ENCODE peak calls at places on chromosomes 12 and 14, in ten cellular contexts. One of them, this sample, is unnamed.

GRCh38 chr12:106632797-106633450 is 50.1 kb downstream of the RFX4 start:
- DNase-seq in upper lobe of right lung: no peak
- DNase-seq in A549: peak; percentile 29
- DNase-seq in activated CD4-positive, alpha-beta T cell treated with anti-CD3 and anti-CD28 coated beads, Interleukin-2, amount 50 U/mL, for 24 hours: no peak
- DNase-seq in iris pigment epithelial cell: peak; percentile 20
- DNase-seq in suprapubic skin: no peak
- DNase-seq in ELF-1: no peak
- DNase-seq in renal cortical epithelial cell: peak; percentile 31
- DNase-seq in left ventricle myocardium superior: no peak
- DNase-seq in stimulated activated CD8-positive, alpha-beta memory T cell treated with anti-CD3 and anti-CD28 coated beads, Interleukin-15, amount 100 ng/mL, for 48 hours: no peak
- DNase-seq in this sample: no peak

GRCh38 chr12:3655331-3655900 is 97.5 kb downstream of the CRACR2A start:
- DNase-seq in upper lobe of right lung: no peak
- DNase-seq in activated CD4-positive, alpha-beta T cell treated with anti-CD3 and anti-CD28 coated beads, Interleukin-2, amount 50 U/mL, for 24 hours: no peak
- DNase-seq in stimulated activated CD8-positive, alpha-beta memory T cell treated with anti-CD3 and anti-CD28 coated beads, Interleukin-15, amount 100 ng/mL, for 48 hours: no peak
- DNase-seq in ELF-1: peak; percentile 61
- DNase-seq in A549: peak; percentile 23
- DNase-seq in suprapubic skin: no peak
- DNase-seq in left ventricle myocardium superior: no peak
- DNase-seq in renal cortical epithelial cell: no peak
- DNase-seq in iris pigment epithelial cell: peak; percentile 22
- DNase-seq in this sample: peak; percentile 8

GRCh38 chr14:55285048-55285652 is 13.9 kb downstream of the FBXO34 start:
- DNase-seq in A549: no peak
- DNase-seq in left ventricle myocardium superior: no peak
- DNase-seq in ELF-1: no peak
- DNase-seq in suprapubic skin: no peak
- DNase-seq in upper lobe of right lung: no peak
- DNase-seq in activated CD4-positive, alpha-beta T cell treated with anti-CD3 and anti-CD28 coated beads, Interleukin-2, amount 50 U/mL, for 24 hours: no peak
- DNase-seq in renal cortical epithelial cell: peak; percentile 94
- DNase-seq in stimulated activated CD8-positive, alpha-beta memory T cell treated with anti-CD3 and anti-CD28 coated beads, Interleukin-15, amount 100 ng/mL, for 48 hours: no peak
- DNase-seq in iris pigment epithelial cell: no peak
- DNase-seq in this sample: no peak

GRCh38 chr14:97513891-97514290 is 716.7 kb downstream of the VRK1 start:
- DNase-seq in left ventricle myocardium superior: no peak
- DNase-seq in renal cortical epithelial cell: no peak
- DNase-seq in ELF-1: no peak
- DNase-seq in iris pigment epithelial cell: no peak
- DNase-seq in stimulated activated CD8-positive, alpha-beta memory T cell treated with anti-CD3 and anti-CD28 coated beads, Interleukin-15, amount 100 ng/mL, for 48 hours: no peak
- DNase-seq in upper lobe of right lung: no peak
- DNase-seq in A549: no peak
- DNase-seq in suprapubic skin: no peak
- DNase-seq in activated CD4-positive, alpha-beta T cell treated with anti-CD3 and anti-CD28 coated beads, Interleukin-2, amount 50 U/mL, for 24 hours: no peak
- DNase-seq in this sample: no peak

GRCh38 chr14:100065942-100066574 is 836 bp downstream of the EVL start:
- DNase-seq in stimulated activated CD8-positive, alpha-beta memory T cell treated with anti-CD3 and anti-CD28 coated beads, Interleukin-15, amount 100 ng/mL, for 48 hours: peak; percentile 73
- DNase-seq in suprapubic skin: no peak
- DNase-seq in ELF-1: no peak
- DNase-seq in A549: no peak
- DNase-seq in renal cortical epithelial cell: no peak
- DNase-seq in activated CD4-positive, alpha-beta T cell treated with anti-CD3 and anti-CD28 coated beads, Interleukin-2, amount 50 U/mL, for 24 hours: peak; percentile 85
- DNase-seq in upper lobe of right lung: no peak
- DNase-seq in iris pigment epithelial cell: no peak
- DNase-seq in left ventricle myocardium superior: no peak
- DNase-seq in this sample: no peak

GRCh38 chr12:6275609-6276246 is 34.8 kb upstream of the PLEKHG6 start:
- DNase-seq in iris pigment epithelial cell: no peak
- DNase-seq in left ventricle myocardium superior: no peak
- DNase-seq in A549: no peak
- DNase-seq in ELF-1: no peak
- DNase-seq in stimulated activated CD8-positive, alpha-beta memory T cell treated with anti-CD3 and anti-CD28 coated beads, Interleukin-15, amount 100 ng/mL, for 48 hours: no peak
- DNase-seq in renal cortical epithelial cell: no peak
- DNase-seq in activated CD4-positive, alpha-beta T cell treated with anti-CD3 and anti-CD28 coated beads, Interleukin-2, amount 50 U/mL, for 24 hours: no peak
- DNase-seq in suprapubic skin: no peak
- DNase-seq in upper lobe of right lung: no peak
- DNase-seq in this sample: no peak

GRCh38 chr12:52327830-52328500 is 6.8 kb upstream of the KRT83 start:
- DNase-seq in renal cortical epithelial cell: no peak
- DNase-seq in upper lobe of right lung: no peak
- DNase-seq in stimulated activated CD8-positive, alpha-beta memory T cell treated with anti-CD3 and anti-CD28 coated beads, Interleukin-15, amount 100 ng/mL, for 48 hours: no peak
- DNase-seq in A549: no peak
- DNase-seq in iris pigment epithelial cell: no peak
- DNase-seq in left ventricle myocardium superior: no peak
- DNase-seq in activated CD4-positive, alpha-beta T cell treated with anti-CD3 and anti-CD28 coated beads, Interleukin-2, amount 50 U/mL, for 24 hours: no peak
- DNase-seq in ELF-1: no peak
- DNase-seq in suprapubic skin: no peak
- DNase-seq in this sample: no peak

GRCh38 chr12:24034160-24034559 is 84.7 kb upstream of the SOX5 start:
- DNase-seq in suprapubic skin: no peak
- DNase-seq in stimulated activated CD8-positive, alpha-beta memory T cell treated with anti-CD3 and anti-CD28 coated beads, Interleukin-15, amount 100 ng/mL, for 48 hours: no peak
- DNase-seq in iris pigment epithelial cell: peak; percentile 22
- DNase-seq in A549: no peak
- DNase-seq in activated CD4-positive, alpha-beta T cell treated with anti-CD3 and anti-CD28 coated beads, Interleukin-2, amount 50 U/mL, for 24 hours: no peak
- DNase-seq in ELF-1: no peak
- DNase-seq in left ventricle myocardium superior: no peak
- DNase-seq in upper lobe of right lung: no peak
- DNase-seq in renal cortical epithelial cell: no peak
- DNase-seq in this sample: no peak

GRCh38 chr12:77062846-77063461 is 2.4 kb downstream of the E2F7 start:
- DNase-seq in stimulated activated CD8-positive, alpha-beta memory T cell treated with anti-CD3 and anti-CD28 coated beads, Interleukin-15, amount 100 ng/mL, for 48 hours: no peak
- DNase-seq in renal cortical epithelial cell: peak; percentile 38
- DNase-seq in suprapubic skin: no peak
- DNase-seq in upper lobe of right lung: no peak
- DNase-seq in ELF-1: no peak
- DNase-seq in activated CD4-positive, alpha-beta T cell treated with anti-CD3 and anti-CD28 coated beads, Interleukin-2, amount 50 U/mL, for 24 hours: no peak
- DNase-seq in iris pigment epithelial cell: peak; percentile 90
- DNase-seq in left ventricle myocardium superior: no peak
- DNase-seq in A549: no peak
- DNase-seq in this sample: peak; percentile 75

GRCh38 chr14:41604793-41605534 is 1.7 kb upstream of the LRFN5 start:
- DNase-seq in suprapubic skin: no peak
- DNase-seq in ELF-1: peak; percentile 92
- DNase-seq in iris pigment epithelial cell: peak; percentile 80
- DNase-seq in upper lobe of right lung: peak; percentile 59
- DNase-seq in renal cortical epithelial cell: peak; percentile 37
- DNase-seq in stimulated activated CD8-positive, alpha-beta memory T cell treated with anti-CD3 and anti-CD28 coated beads, Interleukin-15, amount 100 ng/mL, for 48 hours: no peak
- DNase-seq in A549: no peak
- DNase-seq in activated CD4-positive, alpha-beta T cell treated with anti-CD3 and anti-CD28 coated beads, Interleukin-2, amount 50 U/mL, for 24 hours: no peak
- DNase-seq in left ventricle myocardium superior: peak; percentile 67
- DNase-seq in this sample: no peak

GRCh38 chr12:13100610-13100881 is 2.9 kb downstream of the GSG1 start:
- DNase-seq in A549: no peak
- DNase-seq in suprapubic skin: no peak
- DNase-seq in iris pigment epithelial cell: no peak
- DNase-seq in ELF-1: no peak
- DNase-seq in stimulated activated CD8-positive, alpha-beta memory T cell treated with anti-CD3 and anti-CD28 coated beads, Interleukin-15, amount 100 ng/mL, for 48 hours: no peak
- DNase-seq in left ventricle myocardium superior: no peak
- DNase-seq in renal cortical epithelial cell: no peak
- DNase-seq in activated CD4-positive, alpha-beta T cell treated with anti-CD3 and anti-CD28 coated beads, Interleukin-2, amount 50 U/mL, for 24 hours: no peak
- DNase-seq in upper lobe of right lung: no peak
- DNase-seq in this sample: no peak

GRCh38 chr14:55707365-55707804 is 127.4 kb downstream of the KTN1 start:
- DNase-seq in activated CD4-positive, alpha-beta T cell treated with anti-CD3 and anti-CD28 coated beads, Interleukin-2, amount 50 U/mL, for 24 hours: no peak
- DNase-seq in A549: peak; percentile 41
- DNase-seq in stimulated activated CD8-positive, alpha-beta memory T cell treated with anti-CD3 and anti-CD28 coated beads, Interleukin-15, amount 100 ng/mL, for 48 hours: no peak
- DNase-seq in left ventricle myocardium superior: no peak
- DNase-seq in iris pigment epithelial cell: peak; percentile 64
- DNase-seq in ELF-1: no peak
- DNase-seq in renal cortical epithelial cell: peak; percentile 78
- DNase-seq in suprapubic skin: no peak
- DNase-seq in upper lobe of right lung: no peak
- DNase-seq in this sample: peak; percentile 50

GRCh38 chr14:72883963-72884362 is 9.9 kb downstream of the DPF3 start:
- DNase-seq in ELF-1: no peak
- DNase-seq in renal cortical epithelial cell: peak; percentile 44
- DNase-seq in left ventricle myocardium superior: no peak
- DNase-seq in suprapubic skin: no peak
- DNase-seq in upper lobe of right lung: no peak
- DNase-seq in stimulated activated CD8-positive, alpha-beta memory T cell treated with anti-CD3 and anti-CD28 coated beads, Interleukin-15, amount 100 ng/mL, for 48 hours: no peak
- DNase-seq in A549: no peak
- DNase-seq in activated CD4-positive, alpha-beta T cell treated with anti-CD3 and anti-CD28 coated beads, Interleukin-2, amount 50 U/mL, for 24 hours: no peak
- DNase-seq in iris pigment epithelial cell: peak; percentile 57
- DNase-seq in this sample: no peak

GRCh38 chr14:46405095-46405494 is 246.5 kb downstream of the RPL10L start:
- DNase-seq in left ventricle myocardium superior: no peak
- DNase-seq in stimulated activated CD8-positive, alpha-beta memory T cell treated with anti-CD3 and anti-CD28 coated beads, Interleukin-15, amount 100 ng/mL, for 48 hours: no peak
- DNase-seq in iris pigment epithelial cell: no peak
- DNase-seq in ELF-1: peak; percentile 4
- DNase-seq in upper lobe of right lung: no peak
- DNase-seq in activated CD4-positive, alpha-beta T cell treated with anti-CD3 and anti-CD28 coated beads, Interleukin-2, amount 50 U/mL, for 24 hours: no peak
- DNase-seq in A549: no peak
- DNase-seq in renal cortical epithelial cell: peak; percentile 73
- DNase-seq in suprapubic skin: no peak
- DNase-seq in this sample: no peak

GRCh38 chr14:74620497-74620921 is 8.5 kb upstream of the LTBP2 start:
- DNase-seq in ELF-1: peak; percentile 82
- DNase-seq in iris pigment epithelial cell: peak; percentile 97
- DNase-seq in renal cortical epithelial cell: peak; percentile 100
- DNase-seq in activated CD4-positive, alpha-beta T cell treated with anti-CD3 and anti-CD28 coated beads, Interleukin-2, amount 50 U/mL, for 24 hours: no peak
- DNase-seq in left ventricle myocardium superior: no peak
- DNase-seq in A549: peak; percentile 51
- DNase-seq in upper lobe of right lung: no peak
- DNase-seq in stimulated activated CD8-positive, alpha-beta memory T cell treated with anti-CD3 and anti-CD28 coated beads, Interleukin-15, amount 100 ng/mL, for 48 hours: peak; percentile 40
- DNase-seq in suprapubic skin: no peak
- DNase-seq in this sample: peak; percentile 99

GRCh38 chr14:20714593-20715250 is 26.2 kb downstream of the ANG start:
- DNase-seq in ELF-1: no peak
- DNase-seq in iris pigment epithelial cell: peak; percentile 59
- DNase-seq in activated CD4-positive, alpha-beta T cell treated with anti-CD3 and anti-CD28 coated beads, Interleukin-2, amount 50 U/mL, for 24 hours: no peak
- DNase-seq in stimulated activated CD8-positive, alpha-beta memory T cell treated with anti-CD3 and anti-CD28 coated beads, Interleukin-15, amount 100 ng/mL, for 48 hours: no peak
- DNase-seq in upper lobe of right lung: peak; percentile 85
- DNase-seq in A549: no peak
- DNase-seq in left ventricle myocardium superior: peak; percentile 77
- DNase-seq in renal cortical epithelial cell: peak; percentile 14
- DNase-seq in suprapubic skin: peak; percentile 90
- DNase-seq in this sample: peak; percentile 88

GRCh38 chr14:84262932-84263331 is 1267.0 kb upstream of the FLRT2 start:
- DNase-seq in iris pigment epithelial cell: no peak
- DNase-seq in stimulated activated CD8-positive, alpha-beta memory T cell treated with anti-CD3 and anti-CD28 coated beads, Interleukin-15, amount 100 ng/mL, for 48 hours: no peak
- DNase-seq in left ventricle myocardium superior: no peak
- DNase-seq in renal cortical epithelial cell: no peak
- DNase-seq in activated CD4-positive, alpha-beta T cell treated with anti-CD3 and anti-CD28 coated beads, Interleukin-2, amount 50 U/mL, for 24 hours: no peak
- DNase-seq in ELF-1: no peak
- DNase-seq in upper lobe of right lung: no peak
- DNase-seq in suprapubic skin: no peak
- DNase-seq in A549: no peak
- DNase-seq in this sample: no peak

GRCh38 chr12:81465881-81466280 is 293.3 kb downstream of the PPFIA2 start:
- DNase-seq in stimulated activated CD8-positive, alpha-beta memory T cell treated with anti-CD3 and anti-CD28 coated beads, Interleukin-15, amount 100 ng/mL, for 48 hours: no peak
- DNase-seq in suprapubic skin: no peak
- DNase-seq in A549: no peak
- DNase-seq in left ventricle myocardium superior: no peak
- DNase-seq in renal cortical epithelial cell: no peak
- DNase-seq in upper lobe of right lung: no peak
- DNase-seq in ELF-1: no peak
- DNase-seq in activated CD4-positive, alpha-beta T cell treated with anti-CD3 and anti-CD28 coated beads, Interleukin-2, amount 50 U/mL, for 24 hours: no peak
- DNase-seq in iris pigment epithelial cell: no peak
- DNase-seq in this sample: no peak

GRCh38 chr12:98355322-98355721 is 160.1 kb upstream of the TMPO start:
- DNase-seq in left ventricle myocardium superior: no peak
- DNase-seq in A549: peak; percentile 18
- DNase-seq in suprapubic skin: no peak
- DNase-seq in stimulated activated CD8-positive, alpha-beta memory T cell treated with anti-CD3 and anti-CD28 coated beads, Interleukin-15, amount 100 ng/mL, for 48 hours: no peak
- DNase-seq in activated CD4-positive, alpha-beta T cell treated with anti-CD3 and anti-CD28 coated beads, Interleukin-2, amount 50 U/mL, for 24 hours: no peak
- DNase-seq in iris pigment epithelial cell: peak; percentile 76
- DNase-seq in ELF-1: no peak
- DNase-seq in upper lobe of right lung: no peak
- DNase-seq in renal cortical epithelial cell: peak; percentile 62
- DNase-seq in this sample: no peak

This sample was measured in LHCN-M2.